ENCODE peak calls at places on chromosomes 13 and 19, in four cellular contexts. P is AG10803, Y is lower lobe of right lung, H is transverse colon. G is an unnamed sample.

GRCh38 chr19:10254244-10254643 is 2.2 kb downstream of the MRPL4 start:
- DNase-seq in P (no peak), Y (no peak), H (no peak), G (no peak)

GRCh38 chr19:50693064-50693975 is 26.3 kb downstream of the SHANK1 start:
- DNase-seq in P (no peak), Y (no peak), H (no peak), G (no peak)

GRCh38 chr19:4508698-4509097 is 9.6 kb downstream of the PLIN4 start:
- DNase-seq in P (no peak), Y (no peak), H (no peak), G (no peak)

GRCh38 chr19:49340069-49340864 is 5.1 kb downstream of the CD37 start:
- DNase-seq in P (no peak), Y (peak), H (peak), G (peak)

GRCh38 chr19:21586341-21587116 is 81.1 kb downstream of the ZNF429 start:
- DNase-seq in P (no peak), Y (peak), H (peak), G (no peak)

GRCh38 chr19:47315125-47315821 is 5.6 kb downstream of the C5AR1 start:
- DNase-seq in P (peak), Y (peak), H (peak), G (peak)

GRCh38 chr13:25415196-25415595 is 43.4 kb downstream of the ATP8A2 start:
- DNase-seq in P (no peak), Y (no peak), H (no peak), G (no peak)

GRCh38 chr13:51848674-51849073 is 3.7 kb upstream of the TMEM272 start:
- DNase-seq in P (peak), Y (no peak), H (no peak), G (no peak)

GRCh38 chr13:45781553-45782326 is 69.8 kb downstream of the SIAH3 start:
- DNase-seq in P (no peak), Y (no peak), H (peak), G (peak)

GRCh38 chr19:48635966-48636858 is 967 bp downstream of the DBP start:
- DNase-seq in P (no peak), Y (no peak), H (peak), G (peak)

GRCh38 chr19:14116918-14117578 is 514 bp downstream of the PRKACA start:
- DNase-seq in P (no peak), Y (peak), H (no peak), G (peak)

GRCh38 chr13:20332361-20333096 is 100.4 kb upstream of the GJB6 start:
- DNase-seq in P (peak), Y (no peak), H (no peak), G (no peak)

GRCh38 chr13:111401151-111401550 is 80.7 kb downstream of the TEX29 start:
- DNase-seq in P (no peak), Y (no peak), H (no peak), G (no peak)

GRCh38 chr19:47351545-47351944 is 2.4 kb downstream of the DHX34 start:
- DNase-seq in P (peak), Y (no peak), H (no peak), G (no peak)

GRCh38 chr19:18660051-18660910 is 23.2 kb upstream of the CRTC1 start:
- DNase-seq in P (no peak), Y (peak), H (peak), G (peak)

GRCh38 chr13:37701306-37701705 is 102.7 kb upstream of the POSTN start:
- DNase-seq in P (peak), Y (no peak), H (no peak), G (no peak)

GRCh38 chr19:41175825-41176734 is 16.9 kb upstream of the CYP2S1 start:
- DNase-seq in P (peak), Y (peak), H (peak), G (peak)

GRCh38 chr13:50082426-50083283 is 67.4 kb downstream of the KCNRG start:
- DNase-seq in P (peak), Y (peak), H (peak), G (peak)

GRCh38 chr13:50080158-50080855 is 65.1 kb downstream of the KCNRG start:
- DNase-seq in P (peak), Y (no peak), H (peak), G (peak)

GRCh38 chr13:50080856-50081105 is 65.5 kb downstream of the KCNRG start:
- DNase-seq in P (no peak), Y (no peak), H (no peak), G (no peak)

GRCh38 chr13:50081899-50082425 is 66.7 kb downstream of the KCNRG start:
- DNase-seq in P (peak), Y (peak), H (peak), G (peak)

DNA sequence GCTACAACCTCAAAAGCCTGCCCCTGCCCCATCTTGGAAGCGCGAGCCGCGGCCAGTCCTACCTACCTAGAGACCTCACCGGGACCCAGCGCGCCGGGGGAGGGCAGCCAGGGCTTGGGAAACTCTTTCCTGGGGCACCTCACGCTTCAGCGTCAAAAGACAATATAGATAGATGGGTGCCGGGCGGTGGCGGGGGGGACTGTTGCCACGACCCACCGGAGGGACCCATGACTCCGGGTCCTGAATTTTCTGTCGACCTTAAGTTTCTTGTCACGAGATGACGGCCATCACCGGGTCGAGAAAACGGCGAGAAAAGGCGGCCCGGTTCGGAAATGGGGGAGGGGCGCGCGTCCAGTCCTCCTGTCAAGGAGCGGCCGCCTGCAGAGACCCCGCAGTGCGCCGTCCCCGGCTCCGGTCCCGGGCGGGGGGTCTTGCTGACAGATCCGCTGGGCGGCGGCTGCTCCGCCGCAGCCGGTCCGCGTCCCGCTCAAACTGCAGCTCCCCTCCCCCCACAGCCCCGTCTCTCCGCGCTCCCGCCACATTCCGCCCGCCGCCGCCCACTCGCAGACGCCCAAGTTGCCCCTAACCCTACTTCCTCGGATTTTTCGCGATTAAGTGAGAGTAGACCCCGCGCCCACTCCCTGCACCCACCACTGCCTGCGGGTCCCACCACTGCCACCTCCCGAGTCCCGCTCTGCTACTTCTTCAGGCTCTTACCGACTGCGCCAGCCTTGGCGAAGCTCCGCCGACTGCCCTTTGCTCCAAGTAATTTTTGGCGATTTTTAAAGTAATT is 66.1 kb downstream of the KCNRG start:
- DNase-seq in P (no peak), Y (peak), H (peak), G (peak)
- TF ChIP-seq CTCF in P (peak), Y (no peak), H (no peak), G (no peak)

DNA sequence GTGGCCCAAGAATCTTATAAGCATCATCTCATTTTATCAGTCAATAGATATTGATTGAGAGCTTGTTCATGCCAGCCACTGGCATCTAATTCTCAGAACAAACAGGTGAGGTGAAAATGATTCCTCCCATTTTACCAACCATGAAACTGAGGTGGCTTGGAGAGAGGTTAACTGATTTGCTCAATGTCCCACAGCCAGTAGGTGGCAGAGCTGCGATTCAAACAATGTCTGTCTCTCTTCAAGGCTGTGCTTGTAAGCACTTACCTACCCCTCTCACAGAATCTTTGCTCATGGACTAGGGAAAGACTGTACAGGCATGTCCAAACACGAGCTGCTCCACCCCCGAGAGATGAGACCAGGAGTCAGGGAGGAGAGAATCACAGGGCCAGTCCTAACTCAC is 21.5 kb upstream of the GSX1 start:
- DNase-seq in P (peak), Y (no peak), H (peak), G (no peak)
- TF ChIP-seq CTCF in P (peak), Y (peak), H (peak), G (no peak)

DNA sequence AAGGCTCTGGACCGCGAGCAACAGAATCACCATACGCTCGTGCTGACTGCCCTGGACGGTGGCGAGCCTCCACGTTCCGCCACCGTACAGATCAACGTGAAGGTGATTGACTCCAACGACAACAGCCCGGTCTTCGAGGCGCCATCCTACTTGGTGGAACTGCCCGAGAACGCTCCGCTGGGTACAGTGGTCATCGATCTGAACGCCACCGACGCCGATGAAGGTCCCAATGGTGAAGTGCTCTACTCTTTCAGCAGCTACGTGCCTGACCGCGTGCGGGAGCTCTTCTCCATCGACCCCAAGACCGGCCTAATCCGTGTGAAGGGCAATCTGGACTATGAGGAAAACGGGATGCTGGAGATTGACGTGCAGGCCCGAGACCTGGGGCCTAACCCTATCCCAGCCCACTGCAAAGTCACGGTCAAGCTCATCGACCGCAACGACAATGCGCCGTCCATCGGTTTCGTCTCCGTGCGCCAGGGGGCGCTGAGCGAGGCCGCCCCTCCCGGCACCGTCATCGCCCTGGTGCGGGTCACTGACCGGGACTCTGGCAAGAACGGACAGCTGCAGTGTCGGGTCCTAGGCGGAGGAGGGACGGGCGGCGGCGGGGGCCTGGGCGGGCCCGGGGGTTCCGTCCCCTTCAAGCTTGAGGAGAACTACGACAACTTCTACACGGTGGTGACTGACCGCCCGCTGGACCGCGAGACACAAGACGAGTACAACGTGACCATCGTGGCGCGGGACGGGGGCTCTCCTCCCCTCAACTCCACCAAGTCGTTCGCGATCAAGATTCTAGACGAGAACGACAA is 1.8 kb downstream of the PCDH17 start:
- DNase-seq in P (no peak), Y (peak), H (peak), G (peak)
- TF ChIP-seq CTCF in P (no peak), Y (peak), H (peak), G (no peak)

DNA sequence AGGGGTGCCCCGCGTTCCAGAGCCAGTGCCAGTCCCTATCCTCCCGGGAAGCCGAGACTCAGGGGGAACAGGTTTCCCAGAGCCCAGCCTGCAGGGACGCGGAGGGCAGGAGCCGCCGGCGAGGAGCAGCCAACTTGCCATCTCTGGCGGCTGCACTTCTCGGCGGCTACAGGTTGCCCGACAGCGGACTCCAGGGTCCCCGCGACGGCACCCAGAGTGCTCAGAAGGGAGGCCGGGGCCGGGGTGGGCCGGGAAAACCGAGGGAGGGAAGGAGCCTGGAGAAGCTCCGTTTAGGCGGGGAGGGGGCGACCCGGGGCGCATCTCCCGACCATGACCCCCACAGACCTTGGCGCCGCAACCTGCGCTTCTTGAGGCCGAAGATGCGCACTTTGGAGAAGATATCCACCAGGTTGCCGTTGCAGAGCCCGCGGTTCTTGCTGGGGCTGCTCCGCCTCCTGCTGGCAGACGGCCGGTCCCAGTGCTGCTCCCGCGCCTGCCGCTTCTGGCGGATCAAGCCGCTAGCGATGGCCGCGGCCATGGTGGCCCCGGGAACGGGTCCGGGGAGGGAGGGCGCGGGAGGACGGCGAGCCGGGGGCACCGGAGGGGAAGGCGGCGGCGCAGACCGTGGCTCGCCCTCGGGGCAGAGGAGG is 463.8 kb downstream of the ITGBL1 start:
- DNase-seq in P (no peak), Y (no peak), H (no peak), G (no peak)
- TF ChIP-seq CTCF in P (peak), Y (no peak), H (no peak), G (no peak)

GRCh38 chr19:45206328-45206727 is 27.7 kb downstream of the BLOC1S3 start:
- DNase-seq in P (no peak), Y (no peak), H (no peak), G (no peak)
- TF ChIP-seq CTCF in P (no peak), Y (no peak), H (no peak), G (no peak)

G was measured in uterus.